ENCODE peak calls at places on chromosomes 1 and 21, in six cellular contexts. M is PC-3, Y is upper lobe of left lung, D is left ventricle myocardium inferior, O is GM12878, H is IMR-90. N is an unnamed sample.

GRCh38 chr1:111320066-111320879 is 29.6 kb downstream of the CHIA start:
- DNase-seq in M (no peak), Y (no peak), D (no peak), O (no peak), H (no peak), N (no peak)

GRCh38 chr1:197618065-197618464 is 157.2 kb downstream of the DENND1B start:
- DNase-seq in M (no peak), Y (no peak), D (no peak), O (no peak), H (peak; percentile 34), N (no peak)

GRCh38 chr1:36579049-36579448 is 96.3 kb upstream of the CSF3R start:
- DNase-seq in M (no peak), Y (no peak), D (no peak), O (no peak), H (no peak), N (no peak)

GRCh38 chr1:12773438-12773837 is at the start of gene PRAMEF12:
- DNase-seq in M (no peak), Y (no peak), D (no peak), O (no peak), H (no peak), N (no peak)

GRCh38 chr1:81936838-81937237 is 136.1 kb downstream of the ADGRL2 start:
- DNase-seq in M (no peak), Y (no peak), D (no peak), O (no peak), H (no peak), N (no peak)

GRCh38 chr1:198713081-198713480 is 74.2 kb downstream of the PTPRC start:
- DNase-seq in M (peak; percentile 61), Y (no peak), D (no peak), O (no peak), H (peak; percentile 69), N (no peak)

GRCh38 chr1:39995973-39996393 is 41.0 kb downstream of the MFSD2A start:
- DNase-seq in M (no peak), Y (no peak), D (no peak), O (peak; percentile 52), H (no peak), N (no peak)

GRCh38 chr1:23745515-23745914 is 2.2 kb downstream of the ELOA start:
- DNase-seq in M (peak; percentile 52), Y (no peak), D (no peak), O (no peak), H (peak; percentile 62), N (no peak)

GRCh38 chr1:87989346-87989745 is 660.7 kb downstream of the LMO4 start:
- DNase-seq in M (no peak), Y (no peak), D (no peak), O (no peak), H (no peak), N (no peak)

GRCh38 chr21:44024895-44025353 is 12.8 kb downstream of the TRAPPC10 start:
- DNase-seq in M (no peak), Y (peak; percentile 73), D (peak; percentile 64), O (no peak), H (peak; percentile 67), N (no peak)

GRCh38 chr1:108758782-108759181 is 12.3 kb downstream of the STXBP3 start:
- DNase-seq in M (no peak), Y (no peak), D (no peak), O (no peak), H (no peak), N (no peak)

GRCh38 chr1:24421502-24421901 is 5.9 kb downstream of the NIPAL3 start:
- DNase-seq in M (peak; percentile 28), Y (no peak), D (no peak), O (no peak), H (no peak), N (no peak)

GRCh38 chr1:98468111-98468717 is 193.3 kb upstream of the SNX7 start:
- DNase-seq in M (peak; percentile 89), Y (no peak), D (no peak), O (no peak), H (peak; percentile 81), N (no peak)

GRCh38 chr1:152907686-152908601 is at the start of gene IVL:
- DNase-seq in M (peak; percentile 91), Y (peak; percentile 62), D (no peak), O (peak; percentile 53), H (no peak), N (no peak)

GRCh38 chr21:34204481-34205439 is 131.4 kb downstream of the MRPS6 start:
- DNase-seq in M (no peak), Y (no peak), D (no peak), O (no peak), H (no peak), N (no peak)

GRCh38 chr1:27574001-27574781 is 29.8 kb downstream of the AHDC1 start:
- DNase-seq in M (no peak), Y (no peak), D (peak; percentile 48), O (no peak), H (no peak), N (no peak)

GRCh38 chr1:60973668-60974067 is 108.7 kb upstream of the NFIA start:
- DNase-seq in M (no peak), Y (no peak), D (no peak), O (no peak), H (no peak), N (no peak)

GRCh38 chr21:44413566-44414290 is 41.6 kb upstream of the LRRC3 start:
- DNase-seq in M (no peak), Y (no peak), D (no peak), O (no peak), H (no peak), N (no peak)

GRCh38 chr21:33884361-33885157 is 31.0 kb downstream of the ATP5PO start:
- DNase-seq in M (no peak), Y (no peak), D (no peak), O (no peak), H (no peak), N (no peak)

GRCh38 chr1:62436039-62436465 is 797 bp upstream of the USP1 start:
- DNase-seq in M (no peak), Y (peak; percentile 97), D (peak; percentile 96), O (no peak), H (no peak), N (no peak)

GRCh38 chr1:224486801-224487583 is 52.4 kb upstream of the WDR26 start:
- DNase-seq in M (no peak), Y (no peak), D (no peak), O (no peak), H (peak; percentile 31), N (no peak)
- H3K4me3 ChIP-seq in M (no peak overlapping the region), Y (no peak overlapping the region), D (no peak overlapping the region), O (no peak overlapping the region), H (no peak overlapping the region), N (no peak overlapping the region)

GRCh38 chr21:31018232-31018631 is 20.0 kb downstream of the KRTAP19-8 start:
- DNase-seq in M (no peak), Y (no peak), D (no peak), O (no peak), H (no peak), N (no peak)
- H3K9me3 ChIP-seq in M (no peaks in the 10 kb centered on the region), Y (no peaks in the 10 kb centered on the region), D (peaks cover 8% of the 10 kb centered on the region), O (no peaks in the 10 kb centered on the region), H (peaks cover 18% of the 10 kb centered on the region), N (no peaks in the 10 kb centered on the region)

GRCh38 chr21:29947119-29947518 is 7.3 kb upstream of the GRIK1 start:
- DNase-seq in M (no peak), Y (no peak), D (no peak), O (no peak), H (no peak), N (no peak)

GRCh38 chr21:29940993-29941392 is 1.2 kb upstream of the GRIK1 start:
- DNase-seq in M (no peak), Y (no peak), D (no peak), O (no peak), H (no peak), N (no peak)

GRCh38 chr21:29942033-29942432 is 2.2 kb upstream of the GRIK1 start:
- DNase-seq in M (no peak), Y (no peak), D (no peak), O (no peak), H (no peak), N (no peak)

GRCh38 chr21:29939859-29940245 is at the start of gene GRIK1:
- DNase-seq in M (no peak), Y (no peak), D (no peak), O (no peak), H (no peak), N (no peak)

DNA sequence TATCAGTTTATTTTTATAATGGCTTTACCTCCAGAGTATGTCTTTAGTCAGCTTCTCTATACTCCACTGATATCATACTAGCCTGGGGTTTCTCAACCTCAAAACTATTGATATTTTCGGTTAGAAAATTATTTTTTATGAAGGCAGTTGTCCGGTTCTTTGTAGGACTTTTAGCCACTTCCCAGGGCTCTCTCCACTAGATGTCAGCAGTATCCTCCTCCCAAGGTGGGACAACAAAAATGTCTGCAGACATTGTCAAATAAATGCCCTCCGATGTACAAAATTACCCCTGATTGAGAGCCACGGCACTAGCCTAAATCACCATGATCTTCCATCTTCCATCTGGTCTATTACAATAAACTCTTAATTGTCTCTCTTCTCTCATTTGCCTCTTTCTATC is 4.1 kb upstream of the GRIK1 start:
- DNase-seq in M (peak; percentile 31), Y (no peak), D (no peak), O (no peak), H (no peak), N (no peak)
- TF ChIP-seq CTCF in M (peak; percentile 58), Y (no peak), D (peak; percentile 30), O (no peak), H (no peak), N (no peak)

GRCh38 chr1:6638226-6638625 is 13.6 kb downstream of the THAP3 start:
- DNase-seq in M (no peak), Y (no peak), D (peak; percentile 87), O (no peak), H (peak; percentile 80), N (no peak)
- H3K4me3 ChIP-seq in M (no peak overlapping the region), Y (no peak overlapping the region), D (no peak overlapping the region), O (no peak overlapping the region), H (no peak overlapping the region), N (no peak overlapping the region)